ENCODE peak calls at places on chromosomes 11 and 22, in five cellular contexts. J, U, T, Y and L are unnamed samples.

GRCh38 chr22:34722901-34723300 is 343.1 kb upstream of the ISX start:
- DNase-seq in J (no peak), U (no peak), T (no peak), Y (no peak), L (no peak)

GRCh38 chr22:19287889-19288288 is 3.6 kb downstream of the CLTCL1 start:
- DNase-seq in J (no peak), U (no peak), T (no peak), Y (peak), L (no peak)

GRCh38 chr11:63888170-63889086 is 28.5 kb downstream of the RCOR2 start:
- DNase-seq in J (peak), U (no peak), T (peak), Y (peak), L (peak)

GRCh38 chr11:111382451-111382850 is 3.4 kb upstream of the POU2AF1 start:
- DNase-seq in J (no peak), U (no peak), T (no peak), Y (no peak), L (no peak)

GRCh38 chr11:34065505-34066203 is 14.1 kb downstream of the CAPRIN1 start:
- DNase-seq in J (no peak), U (no peak), T (no peak), Y (peak), L (no peak)

GRCh38 chr22:19128009-19128401 is 3.1 kb upstream of the TSSK2 start:
- DNase-seq in J (no peak), U (no peak), T (no peak), Y (no peak), L (no peak)

GRCh38 chr11:118877487-118878173 is 6.1 kb upstream of the CXCR5 start:
- DNase-seq in J (no peak), U (no peak), T (no peak), Y (no peak), L (no peak)

GRCh38 chr11:12694182-12694531 is 19.9 kb downstream of the TEAD1 start:
- DNase-seq in J (no peak), U (no peak), T (no peak), Y (peak), L (peak)

GRCh38 chr11:112797653-112798293 is 163.4 kb upstream of the NCAM1 start:
- DNase-seq in J (no peak), U (peak), T (no peak), Y (peak), L (peak)

GRCh38 chr22:29083576-29084566 is 11.0 kb downstream of the KREMEN1 start:
- DNase-seq in J (no peak), U (no peak), T (no peak), Y (peak), L (no peak)

GRCh38 chr11:1817511-1817910 is 17.3 kb upstream of the SYT8 start:
- DNase-seq in J (no peak), U (no peak), T (no peak), Y (no peak), L (no peak)

GRCh38 chr11:58787903-58788302 is 56.2 kb upstream of the GLYAT start:
- DNase-seq in J (no peak), U (no peak), T (no peak), Y (peak), L (no peak)

GRCh38 chr22:23184100-23184763 is 3.9 kb downstream of the BCR start:
- DNase-seq in J (no peak), U (no peak), T (no peak), Y (no peak), L (no peak)

GRCh38 chr22:27150530-27150909 is 493.1 kb downstream of the MIAT start:
- DNase-seq in J (no peak), U (no peak), T (no peak), Y (no peak), L (peak)

GRCh38 chr11:129248618-129249017 is 56.5 kb upstream of the ARHGAP32 start:
- DNase-seq in J (no peak), U (no peak), T (no peak), Y (peak), L (no peak)

GRCh38 chr11:12544986-12545775 is 129.0 kb upstream of the TEAD1 start:
- DNase-seq in J (no peak), U (no peak), T (no peak), Y (peak), L (no peak)